ENCODE peak calls at places on chromosomes 12 and 14, in seven cellular contexts. K is sigmoid colon, Z is GM12878, A is stomach, R is K562, D is A549, V is suprapubic skin. J is an unnamed sample.
A peak's percentile ranks its signal among the peaks of the same experiment; 100 is the strongest.

GRCh38 chr12:48459259-48459658 is 13.1 kb upstream of the ANP32D start:
- DNase-seq in K (no peak), Z (no peak), A (no peak), R (no peak), D (no peak), V (no peak), J (no peak)

GRCh38 chr12:100234591-100235304 is 32.1 kb downstream of the DEPDC4 start:
- DNase-seq in K (no peak), Z (peak; percentile 1), A (no peak), R (peak; percentile 20), D (peak; percentile 59), V (no peak), J (no peak)

GRCh38 chr12:77954156-77954555 is 123.5 kb downstream of the NAV3 start:
- DNase-seq in K (no peak), Z (no peak), A (no peak), R (no peak), D (no peak), V (no peak), J (no peak)

GRCh38 chr12:111330800-111331752 is 37.8 kb downstream of the PHETA1 start:
- DNase-seq in K (no peak), Z (no peak), A (no peak), R (peak; percentile 44), D (peak; percentile 74), V (no peak), J (no peak)

GRCh38 chr14:105912641-105913180 is 386.3 kb downstream of the TMEM121 start:
- DNase-seq in K (no peak), Z (no peak), A (no peak), R (no peak), D (no peak), V (no peak), J (no peak)

GRCh38 chr12:101793401-101793800 is 37.4 kb downstream of the GNPTAB start:
- DNase-seq in K (no peak), Z (peak; percentile 9), A (no peak), R (no peak), D (no peak), V (no peak), J (no peak)

GRCh38 chr14:35121026-35121886 is 534 bp downstream of the PPP2R3C start:
- DNase-seq in K (no peak), Z (no peak), A (no peak), R (peak; percentile 89), D (no peak), V (no peak), J (peak; percentile 10)

GRCh38 chr12:47733142-47733541 is 7.9 kb upstream of the ENDOU start:
- DNase-seq in K (no peak), Z (no peak), A (no peak), R (no peak), D (no peak), V (no peak), J (no peak)

GRCh38 chr12:38025916-38026315 is 290.7 kb upstream of the ALG10B start:
- DNase-seq in K (no peak), Z (no peak), A (no peak), R (no peak), D (no peak), V (no peak), J (no peak)

GRCh38 chr12:4331221-4331620 is 10.2 kb downstream of the TIGAR start:
- DNase-seq in K (no peak), Z (no peak), A (no peak), R (no peak), D (no peak), V (no peak), J (no peak)

GRCh38 chr12:98373982-98374381 is 141.4 kb upstream of the TMPO start:
- DNase-seq in K (no peak), Z (no peak), A (no peak), R (no peak), D (peak; percentile 22), V (no peak), J (no peak)

GRCh38 chr12:50211392-50212070 is 44.4 kb upstream of the CERS5 start:
- DNase-seq in K (no peak), Z (no peak), A (no peak), R (no peak), D (peak; percentile 54), V (no peak), J (no peak)

GRCh38 chr14:62126885-62127478 is 364.8 kb downstream of the SNAPC1 start:
- DNase-seq in K (no peak), Z (no peak), A (no peak), R (peak; percentile 10), D (peak; percentile 58), V (no peak), J (peak; percentile 31)

GRCh38 chr12:3273409-3273853 is 196.3 kb downstream of the TSPAN9 start:
- DNase-seq in K (no peak), Z (no peak), A (no peak), R (no peak), D (peak; percentile 34), V (no peak), J (no peak)

GRCh38 chr12:77696183-77696582 is 134.5 kb upstream of the NAV3 start:
- DNase-seq in K (no peak), Z (no peak), A (no peak), R (no peak), D (no peak), V (no peak), J (no peak)

GRCh38 chr14:89185919-89186849 is 230.8 kb downstream of the FOXN3 start:
- DNase-seq in K (no peak), Z (no peak), A (no peak), R (no peak), D (peak; percentile 3), V (no peak), J (no peak)

GRCh38 chr14:95287176-95287754 is 32.4 kb downstream of the CLMN start:
- DNase-seq in K (no peak), Z (no peak), A (no peak), R (no peak), D (no peak), V (peak; percentile 63), J (no peak)

GRCh38 chr14:95515523-95516517 is 630 bp downstream of the SYNE3 start:
- DNase-seq in K (peak; percentile 82), Z (no peak), A (peak; percentile 78), R (peak; percentile 76), D (peak; percentile 37), V (peak; percentile 90), J (peak; percentile 49)

GRCh38 chr12:12896261-12896660 is 4.9 kb downstream of the GPRC5A start:
- DNase-seq in K (no peak), Z (no peak), A (no peak), R (no peak), D (peak; percentile 60), V (no peak), J (no peak)

GRCh38 chr14:54126947-54127346 is 170.3 kb upstream of the BMP4 start:
- DNase-seq in K (no peak), Z (no peak), A (no peak), R (no peak), D (no peak), V (no peak), J (no peak)

DNA sequence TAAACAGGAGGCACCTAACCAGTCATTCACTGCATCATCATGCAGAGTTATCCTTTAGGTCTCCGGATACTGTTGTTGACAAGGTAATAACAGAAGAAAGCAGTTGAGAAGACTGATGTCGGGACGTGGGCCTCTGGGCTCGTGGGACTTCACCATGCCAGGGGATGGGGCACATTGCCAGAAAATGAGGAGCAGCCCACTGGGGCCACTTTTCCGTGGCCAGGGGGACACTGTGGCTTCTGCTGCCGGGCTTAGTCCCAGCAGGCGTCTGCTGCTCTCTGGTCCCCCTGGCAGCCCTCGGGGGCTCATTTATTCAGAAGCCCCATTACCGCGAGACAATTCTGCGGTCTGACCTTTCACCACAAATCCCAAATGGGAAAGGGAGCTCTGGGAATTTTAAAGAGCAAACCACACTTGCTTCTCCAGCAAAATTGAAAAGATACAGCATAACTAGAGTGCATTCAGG is 201.2 kb downstream of the DAD1 start:
- DNase-seq in K (no peak), Z (no peak), A (no peak), R (no peak), D (no peak), V (no peak), J (no peak)
- H3K27ac ChIP-seq in K (no peak overlapping the region), Z (no peak overlapping the region), A (no peak overlapping the region), R (no peak overlapping the region), D (no peak overlapping the region), V (no peak overlapping the region), J (no peak overlapping the region)

GRCh38 chr12:54324617-54325441 is at the start of gene COPZ1:
- DNase-seq in K (peak; percentile 98), Z (peak; percentile 99), A (peak; percentile 95), R (peak; percentile 89), D (peak; percentile 100), V (peak; percentile 98), J (peak; percentile 96)
- TF ChIP-seq EP300 in K (no peak), Z (no peak), A (no peak), R (peak; percentile 67), D (no peak), V (no peak), J (peak; percentile 38)

DNA sequence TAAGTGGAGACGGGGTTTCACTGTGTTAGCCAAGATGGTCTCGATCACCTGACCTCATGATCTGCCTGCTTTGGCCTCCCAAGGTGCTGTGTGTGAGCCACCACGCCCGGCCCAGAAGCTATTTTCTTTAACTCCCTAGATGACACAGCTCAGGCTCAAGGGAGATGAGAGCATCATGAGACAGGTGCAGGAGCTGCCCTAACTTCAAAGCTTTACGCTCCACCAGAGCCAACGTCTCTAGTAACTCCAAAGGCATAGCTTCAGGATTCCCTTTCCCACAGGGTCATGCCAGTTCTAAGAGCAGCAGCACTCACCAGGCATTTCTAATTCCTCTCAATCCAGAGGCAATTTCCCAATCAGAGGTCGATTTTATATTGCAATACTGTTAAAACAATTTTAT is 21.0 kb downstream of the NDUFA12 start:
- DNase-seq in K (no peak), Z (no peak), A (no peak), R (no peak), D (no peak), V (no peak), J (no peak)
- H3K27ac ChIP-seq in K (no peak overlapping the region), Z (no peak overlapping the region), A (no peak overlapping the region), R (no peak overlapping the region), D (no peak overlapping the region), V (no peak overlapping the region), J (no peak overlapping the region)

DNA sequence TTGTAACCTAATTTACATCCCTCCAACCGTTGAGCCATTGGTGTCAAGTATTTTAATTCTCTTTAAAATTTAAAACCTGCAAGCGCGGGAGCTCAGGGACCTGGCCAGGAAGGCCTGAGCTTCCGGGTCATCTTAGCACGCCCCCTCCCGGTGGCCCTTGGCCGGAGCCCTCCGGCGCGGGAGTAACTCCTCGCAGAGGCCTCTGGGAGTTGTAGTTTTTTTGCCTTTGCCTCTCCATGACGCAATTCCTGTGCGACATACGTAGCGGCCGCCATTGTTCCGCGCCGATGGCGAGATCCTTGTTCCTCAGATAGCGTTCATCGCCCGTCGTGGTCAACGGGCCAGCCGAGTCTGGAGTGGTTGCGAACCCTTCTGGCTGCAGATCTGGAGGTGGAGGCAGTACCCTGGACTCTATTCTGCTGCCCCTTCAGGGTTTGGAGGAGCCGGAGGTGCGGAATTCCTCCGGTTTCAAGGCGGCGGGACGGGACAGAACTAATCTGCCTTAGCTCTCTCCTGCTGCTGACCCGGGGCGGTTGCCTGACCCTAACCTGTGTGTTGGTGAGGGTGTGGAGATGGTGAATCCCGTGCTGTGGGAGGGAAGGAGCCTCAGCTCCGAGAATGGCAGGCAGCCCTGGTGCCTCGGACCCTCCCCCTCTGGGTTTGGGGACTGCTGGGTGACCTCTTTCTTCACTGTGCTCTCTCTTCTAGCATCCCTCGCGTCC is at the start of gene ZNF268:
- DNase-seq in K (peak; percentile 94), Z (peak; percentile 61), A (peak; percentile 94), R (peak; percentile 96), D (peak; percentile 97), V (peak; percentile 92), J (peak; percentile 73)
- TF ChIP-seq EP300 in K (no peak), Z (no peak), A (no peak), R (peak; percentile 54), D (no peak), V (no peak), J (peak; percentile 91)

GRCh38 chr12:27511723-27512045 is 12.3 kb upstream of the PPFIBP1 start:
- DNase-seq in K (no peak), Z (no peak), A (no peak), R (no peak), D (no peak), V (no peak), J (no peak)
- H3K27ac ChIP-seq in K (peak overlapping the region; percentile 47), Z (no peak overlapping the region), A (no peak overlapping the region), R (no peak overlapping the region), D (no peak overlapping the region), V (peak overlapping the region; percentile 37), J (no peak overlapping the region)